ENCODE peak calls at places on chromosome 21, in nine cellular contexts. C, X, N, D, W, B, G, R and T are unnamed samples.
A peak's percentile ranks its signal among the peaks of the same experiment; 100 is the strongest.

GRCh38 chr21:37006521-37007291 is at the start of gene RIPPLY3:
- DNase-seq in C (no peak), X (no peak), N (no peak), D (no peak), W (peak; percentile 19), B (no peak), G (no peak), R (peak; percentile 22), T (no peak)

GRCh38 chr21:15706686-15707085 is 23.1 kb upstream of the USP25 start:
- DNase-seq in C (no peak), X (no peak), N (peak; percentile 90), D (peak; percentile 91), W (no peak), B (no peak), G (no peak), R (peak; percentile 98), T (no peak)

GRCh38 chr21:46092811-46093667 is 4.9 kb upstream of the COL6A2 start:
- DNase-seq in C (no peak), X (no peak), N (no peak), D (no peak), W (no peak), B (no peak), G (no peak), R (no peak), T (no peak)

GRCh38 chr21:38352536-38353219 is 95.9 kb downstream of the KCNJ15 start:
- DNase-seq in C (peak; percentile 22), X (peak; percentile 49), N (peak; percentile 52), D (peak; percentile 64), W (peak; percentile 55), B (peak; percentile 74), G (no peak), R (peak; percentile 90), T (no peak)

GRCh38 chr21:26659181-26659580 is 86.1 kb upstream of the CYYR1 start:
- DNase-seq in C (no peak), X (peak; percentile 1), N (no peak), D (peak; percentile 17), W (no peak), B (no peak), G (no peak), R (no peak), T (no peak)

GRCh38 chr21:44752701-44753235 is 41.4 kb upstream of the TSPEAR start:
- DNase-seq in C (no peak), X (no peak), N (peak; percentile 71), D (no peak), W (no peak), B (peak; percentile 16), G (no peak), R (peak; percentile 22), T (no peak)

GRCh38 chr21:31929548-31929947 is 56.7 kb downstream of the HUNK start:
- DNase-seq in C (no peak), X (no peak), N (no peak), D (no peak), W (peak; percentile 85), B (no peak), G (no peak), R (no peak), T (no peak)

GRCh38 chr21:36859744-36860501 is 106.5 kb downstream of the HLCS start:
- DNase-seq in C (no peak), X (peak; percentile 48), N (peak; percentile 59), D (no peak), W (no peak), B (peak; percentile 70), G (no peak), R (peak; percentile 76), T (no peak)